ENCODE peak calls at places on chromosomes 3 and 15, in nine cellular contexts. B is AG09319, H is left ventricle myocardium inferior, R is RWPE1, U is choroid plexus epithelial cell, I is Peyer's patch, E is fibroblast of mammary gland, K is HFF-Myc, A is prostate gland. L is an unnamed sample.

GRCh38 chr3:115399751-115400150 is 223.6 kb upstream of the GAP43 start:
- DNase-seq in B (no peak), H (no peak), R (no peak), U (no peak), I (no peak), E (peak), K (no peak), A (no peak), L (no peak)

GRCh38 chr15:57784081-57784488 is 77.6 kb downstream of the POLR2M start:
- DNase-seq in B (peak), H (peak), R (peak), U (peak), I (no peak), E (peak), K (peak), A (no peak), L (no peak)

GRCh38 chr3:71225951-71226564 is 357.5 kb downstream of the FOXP1 start:
- DNase-seq in B (no peak), H (no peak), R (no peak), U (no peak), I (no peak), E (no peak), K (no peak), A (no peak), L (no peak)

GRCh38 chr3:94301346-94301745 is 238.5 kb downstream of the NSUN3 start:
- DNase-seq in B (no peak), H (no peak), R (no peak), U (no peak), I (no peak), E (no peak), K (no peak), A (no peak), L (no peak)

GRCh38 chr15:61100512-61100911 is 128.6 kb downstream of the RORA start:
- DNase-seq in B (no peak), H (no peak), R (no peak), U (no peak), I (no peak), E (no peak), K (no peak), A (no peak), L (no peak)

GRCh38 chr3:32226875-32227500 is 11.5 kb upstream of the CMTM8 start:
- DNase-seq in B (no peak), H (no peak), R (peak), U (peak), I (no peak), E (peak), K (no peak), A (no peak), L (no peak)

GRCh38 chr15:29139540-29140459 is 129.8 kb downstream of the NSMCE3 start:
- DNase-seq in B (no peak), H (no peak), R (peak), U (peak), I (peak), E (peak), K (no peak), A (peak), L (peak)

GRCh38 chr3:126773167-126773566 is 69.1 kb downstream of the CHCHD6 start:
- DNase-seq in B (no peak), H (no peak), R (no peak), U (no peak), I (no peak), E (no peak), K (no peak), A (no peak), L (no peak)

GRCh38 chr15:42172475-42172874 is 16.0 kb upstream of the PLA2G4F start:
- DNase-seq in B (no peak), H (no peak), R (no peak), U (no peak), I (no peak), E (no peak), K (no peak), A (no peak), L (no peak)

GRCh38 chr3:45819543-45819942 is 22.4 kb downstream of the LZTFL1 start:
- DNase-seq in B (no peak), H (no peak), R (no peak), U (peak), I (no peak), E (peak), K (no peak), A (no peak), L (no peak)

GRCh38 chr3:130687327-130687726 is 59.3 kb downstream of the PIK3R4 start:
- DNase-seq in B (no peak), H (no peak), R (no peak), U (no peak), I (no peak), E (no peak), K (no peak), A (no peak), L (no peak)

GRCh38 chr3:197300361-197300760 is 1.9 kb upstream of the DLG1 start:
- DNase-seq in B (no peak), H (no peak), R (no peak), U (no peak), I (no peak), E (no peak), K (no peak), A (no peak), L (no peak)

GRCh38 chr3:47573190-47574172 is 5.2 kb downstream of the CSPG5 start:
- DNase-seq in B (no peak), H (no peak), R (no peak), U (no peak), I (no peak), E (no peak), K (no peak), A (no peak), L (no peak)

GRCh38 chr3:37935756-37936666 is 54.6 kb upstream of the VILL start:
- DNase-seq in B (peak), H (no peak), R (peak), U (peak), I (no peak), E (peak), K (peak), A (peak), L (no peak)

GRCh38 chr15:51366911-51367310 is 25.5 kb downstream of the GLDN start:
- DNase-seq in B (peak), H (no peak), R (peak), U (peak), I (no peak), E (peak), K (peak), A (peak), L (no peak)

GRCh38 chr15:40928975-40929729 is at the start of gene DLL4:
- DNase-seq in B (no peak), H (peak), R (peak), U (peak), I (peak), E (peak), K (no peak), A (peak), L (peak)

GRCh38 chr3:90145094-90145810 is 1037.8 kb downstream of the EPHA3 start:
- DNase-seq in B (no peak), H (no peak), R (no peak), U (peak), I (no peak), E (no peak), K (no peak), A (no peak), L (no peak)

GRCh38 chr3:123618768-123619484 is 34.1 kb upstream of the HACD2 start:
- DNase-seq in B (peak), H (peak), R (no peak), U (peak), I (no peak), E (peak), K (no peak), A (peak), L (no peak)

GRCh38 chr15:98842192-98842972 is 165.2 kb downstream of the PGPEP1L start:
- DNase-seq in B (no peak), H (no peak), R (no peak), U (no peak), I (no peak), E (no peak), K (no peak), A (no peak), L (no peak)

GRCh38 chr3:45496550-45496949 is 98.0 kb upstream of the LIMD1 start:
- DNase-seq in B (no peak), H (peak), R (no peak), U (peak), I (no peak), E (peak), K (no peak), A (no peak), L (no peak)

GRCh38 chr3:174440350-174440716 is 418.8 kb upstream of the NAALADL2 start:
- DNase-seq in B (peak), H (no peak), R (peak), U (peak), I (no peak), E (peak), K (peak), A (peak), L (no peak)

GRCh38 chr3:13161021-13161759 is 88.0 kb upstream of the IQSEC1 start:
- DNase-seq in B (no peak), H (no peak), R (no peak), U (peak), I (no peak), E (no peak), K (no peak), A (no peak), L (no peak)

GRCh38 chr15:69475769-69476358 is 23.2 kb downstream of the RPLP1 start:
- DNase-seq in B (peak), H (peak), R (peak), U (peak), I (peak), E (peak), K (no peak), A (peak), L (peak)

GRCh38 chr15:85752591-85752990 is 42.1 kb downstream of the KLHL25 start:
- DNase-seq in B (no peak), H (no peak), R (peak), U (no peak), I (no peak), E (no peak), K (no peak), A (peak), L (no peak)

GRCh38 chr3:189710620-189711388 is 79.6 kb downstream of the TP63 start:
- DNase-seq in B (peak), H (no peak), R (peak), U (peak), I (no peak), E (peak), K (peak), A (peak), L (no peak)

GRCh38 chr3:46890132-46890531 is 12.6 kb downstream of the PTH1R start:
- DNase-seq in B (no peak), H (no peak), R (no peak), U (no peak), I (no peak), E (no peak), K (no peak), A (no peak), L (no peak)

GRCh38 chr3:64853456-64853855 is 165.7 kb upstream of the ADAMTS9 start:
- DNase-seq in B (no peak), H (no peak), R (no peak), U (no peak), I (no peak), E (peak), K (no peak), A (no peak), L (no peak)

GRCh38 chr15:69823223-69823907 is 274.4 kb downstream of the TLE3 start:
- DNase-seq in B (no peak), H (no peak), R (peak), U (peak), I (no peak), E (peak), K (no peak), A (no peak), L (no peak)

DNA sequence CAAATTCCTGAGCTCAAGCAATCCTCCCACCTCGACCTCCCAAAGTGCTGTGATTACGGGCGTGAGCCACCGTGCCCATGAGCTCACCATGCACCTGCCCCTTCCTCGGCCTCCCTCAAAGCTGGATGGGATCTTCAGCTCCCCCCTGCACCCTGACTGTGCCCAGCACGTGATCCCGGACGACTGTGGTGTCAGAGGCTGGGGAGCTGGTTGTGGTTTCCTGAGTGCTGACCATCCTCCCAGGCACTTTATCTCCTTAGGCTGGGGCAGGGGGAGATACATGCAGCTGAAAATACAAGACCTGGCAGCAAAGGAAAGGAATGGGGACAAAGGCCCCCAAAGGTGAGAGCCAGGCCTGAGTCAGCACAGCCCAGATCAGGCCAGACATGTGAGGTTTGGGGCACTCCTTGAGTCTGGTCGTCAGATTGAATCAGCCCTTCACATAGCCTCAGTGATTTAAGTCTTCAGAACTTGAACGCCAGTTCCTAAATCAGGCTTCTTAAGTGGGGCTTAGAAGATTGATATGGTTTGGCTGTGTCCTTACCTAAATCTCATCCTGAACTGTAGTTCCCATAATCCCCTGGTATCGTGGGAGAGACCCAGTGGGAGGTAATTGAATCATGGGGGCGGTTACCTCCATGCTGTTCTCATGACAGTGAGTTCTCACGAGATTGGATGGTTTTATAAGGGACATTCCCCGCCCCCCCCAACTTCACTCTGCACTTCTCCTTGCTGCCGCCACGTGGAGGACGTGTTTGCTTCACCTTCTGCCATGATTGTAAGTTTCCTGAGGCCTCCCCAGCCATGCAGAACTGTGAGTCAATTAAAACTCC is 35.8 kb downstream of the PRKCD start:
- DNase-seq in B (no peak), H (no peak), R (no peak), U (peak), I (no peak), E (peak), K (peak), A (no peak), L (no peak)
- TF ChIP-seq CTCF in B (no peak), H (no peak), R (no peak), U (peak), I (peak), E (no peak), K (no peak), A (peak), L (no peak)

GRCh38 chr3:180017846-180018245 is 18.9 kb downstream of the PEX5L start:
- DNase-seq in B (no peak), H (no peak), R (no peak), U (no peak), I (no peak), E (no peak), K (no peak), A (no peak), L (no peak)

GRCh38 chr3:180018588-180018987 is 18.1 kb downstream of the PEX5L start:
- DNase-seq in B (no peak), H (no peak), R (no peak), U (no peak), I (no peak), E (no peak), K (no peak), A (no peak), L (no peak)
- TF ChIP-seq CTCF in B (no peak), H (no peak), R (no peak), U (no peak), I (no peak), E (no peak), K (no peak), A (no peak), L (no peak)

GRCh38 chr15:37823601-37824275 is 110.7 kb upstream of the TMCO5A start:
- DNase-seq in B (no peak), H (no peak), R (no peak), U (no peak), I (no peak), E (no peak), K (no peak), A (no peak), L (no peak)

GRCh38 chr15:37819191-37819590 is 115.2 kb upstream of the TMCO5A start:
- DNase-seq in B (no peak), H (no peak), R (no peak), U (peak), I (no peak), E (no peak), K (no peak), A (no peak), L (no peak)

GRCh38 chr15:37820380-37821128 is 113.9 kb upstream of the TMCO5A start:
- DNase-seq in B (no peak), H (no peak), R (no peak), U (no peak), I (no peak), E (no peak), K (no peak), A (no peak), L (no peak)

DNA sequence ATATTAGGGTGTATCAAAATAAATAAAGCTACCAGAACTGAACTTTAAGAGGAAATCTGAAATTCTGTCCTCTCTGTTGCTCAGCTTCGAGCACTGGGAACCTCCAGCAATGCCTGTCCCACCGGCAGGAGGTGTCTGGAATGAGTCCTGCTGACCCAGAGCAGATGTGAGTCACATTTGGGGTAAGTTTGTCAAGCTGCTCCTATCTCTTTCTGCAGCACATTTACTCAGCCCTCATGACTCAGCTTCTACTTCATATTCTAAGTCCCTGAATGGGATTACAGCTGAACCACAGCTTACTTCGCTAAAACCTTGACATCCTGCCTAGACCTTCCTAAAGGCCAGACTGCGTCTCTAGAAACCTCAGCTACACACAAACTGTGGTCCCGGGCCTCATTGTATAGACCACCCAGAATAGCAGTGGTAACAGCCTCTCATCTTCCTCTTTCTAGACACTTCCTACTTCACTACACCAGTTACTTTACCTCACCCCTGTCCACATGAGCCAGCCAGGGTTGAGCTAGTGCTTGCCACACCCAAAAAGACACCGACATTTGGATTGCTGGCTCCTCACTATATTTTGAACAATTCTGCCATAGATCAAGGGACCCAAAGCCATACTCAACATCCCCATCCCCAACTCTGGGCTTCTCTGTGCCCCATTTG is 109.6 kb upstream of the TMCO5A start:
- DNase-seq in B (peak), H (no peak), R (peak), U (peak), I (no peak), E (peak), K (peak), A (no peak), L (no peak)
- TF ChIP-seq CTCF in B (no peak), H (no peak), R (no peak), U (peak), I (no peak), E (peak), K (peak), A (no peak), L (no peak)

DNA sequence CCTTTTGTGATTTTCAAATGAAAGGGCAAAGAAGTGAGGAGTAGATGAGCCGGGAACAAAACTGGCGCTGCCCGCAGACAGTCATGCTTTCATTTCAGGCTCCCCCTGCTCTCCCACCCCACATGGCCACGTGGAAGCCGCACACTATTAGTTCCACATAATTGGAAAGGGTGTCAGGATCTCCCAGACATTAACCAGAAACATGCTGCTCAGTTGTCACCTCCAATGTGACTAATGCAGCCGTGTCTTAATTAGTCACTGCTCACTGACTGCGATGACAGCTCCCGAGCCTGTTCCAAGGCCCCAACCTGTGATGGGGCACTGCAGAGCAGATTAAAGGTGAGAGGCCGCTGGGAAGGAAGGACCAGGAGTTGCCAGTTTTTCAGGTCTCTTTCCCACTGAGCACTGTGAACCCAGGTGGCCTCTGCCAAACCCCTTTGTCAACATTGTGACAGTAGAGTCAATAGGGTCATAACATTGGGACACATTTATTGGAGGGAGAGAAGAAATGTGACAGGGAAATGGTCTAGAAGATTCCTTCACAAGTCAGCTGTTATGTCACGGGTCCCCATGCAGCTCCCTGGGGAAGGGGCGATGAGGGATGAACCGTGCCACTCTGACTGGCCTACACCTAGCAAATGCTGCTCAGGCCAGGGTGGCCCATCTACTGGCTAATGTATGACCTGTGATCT is 38.6 kb upstream of the SFMBT1 start:
- DNase-seq in B (no peak), H (peak), R (no peak), U (no peak), I (no peak), E (peak), K (no peak), A (no peak), L (no peak)
- TF ChIP-seq CTCF in B (no peak), H (no peak), R (no peak), U (no peak), I (no peak), E (no peak), K (no peak), A (no peak), L (no peak)

GRCh38 chr3:150370982-150371381 is 37.1 kb upstream of the TSC22D2 start:
- DNase-seq in B (no peak), H (no peak), R (no peak), U (peak), I (no peak), E (no peak), K (no peak), A (no peak), L (no peak)

GRCh38 chr3:150372320-150373118 is 35.6 kb upstream of the TSC22D2 start:
- DNase-seq in B (no peak), H (no peak), R (no peak), U (peak), I (no peak), E (peak), K (no peak), A (no peak), L (no peak)

GRCh38 chr3:150371741-150372254 is 36.3 kb upstream of the TSC22D2 start:
- DNase-seq in B (peak), H (no peak), R (peak), U (peak), I (no peak), E (peak), K (peak), A (peak), L (no peak)

GRCh38 chr3:150367771-150368170 is 40.3 kb upstream of the TSC22D2 start:
- DNase-seq in B (no peak), H (no peak), R (no peak), U (no peak), I (no peak), E (peak), K (no peak), A (no peak), L (no peak)

GRCh38 chr3:150370129-150370602 is 37.9 kb upstream of the TSC22D2 start:
- DNase-seq in B (peak), H (no peak), R (peak), U (peak), I (no peak), E (peak), K (peak), A (no peak), L (no peak)
- TF ChIP-seq CTCF in B (peak), H (no peak), R (no peak), U (peak), I (no peak), E (peak), K (peak), A (no peak), L (no peak)

GRCh38 chr3:96330795-96331194 is 483.6 kb upstream of the EPHA6 start:
- DNase-seq in B (no peak), H (no peak), R (no peak), U (no peak), I (no peak), E (no peak), K (no peak), A (no peak), L (no peak)

GRCh38 chr3:96334779-96335178 is 479.6 kb upstream of the EPHA6 start:
- DNase-seq in B (no peak), H (no peak), R (no peak), U (no peak), I (no peak), E (no peak), K (no peak), A (no peak), L (no peak)

GRCh38 chr3:96331341-96331740 is 483.1 kb upstream of the EPHA6 start:
- DNase-seq in B (no peak), H (no peak), R (peak), U (no peak), I (no peak), E (no peak), K (no peak), A (no peak), L (no peak)
- TF ChIP-seq CTCF in B (no peak), H (no peak), R (peak), U (no peak), I (no peak), E (no peak), K (no peak), A (no peak), L (peak)

GRCh38 chr15:36753173-36753572 is 173.7 kb downstream of the CDIN1 start:
- DNase-seq in B (no peak), H (no peak), R (no peak), U (no peak), I (no peak), E (no peak), K (no peak), A (no peak), L (no peak)
- TF ChIP-seq CTCF in B (no peak), H (no peak), R (no peak), U (no peak), I (no peak), E (no peak), K (no peak), A (no peak), L (no peak)